ENCODE peak calls at places on chromosomes 1 and 21, in eight cellular contexts. A, L, G, X, B, R, F and I are unnamed samples.

GRCh38 chr1:23555949-23556640 is 3.2 kb downstream of the ID3 start:
- DNase-seq in R (peak), G (peak), F (no peak), B (peak), X (no peak), L (no peak), A (no peak), I (no peak)

GRCh38 chr21:37405629-37406028 is 39.1 kb downstream of the DYRK1A start:
- DNase-seq in A (no peak), F (no peak), L (no peak), B (no peak), G (no peak), R (no peak), X (no peak), I (no peak)

GRCh38 chr1:114707604-114708003 is 9.0 kb downstream of the NRAS start:
- DNase-seq in X (no peak), F (no peak), R (no peak), G (no peak), A (no peak), L (no peak), B (no peak), I (no peak)

GRCh38 chr1:202639500-202639899 is 70.8 kb downstream of the SYT2 start:
- DNase-seq in G (peak), R (no peak), A (no peak), X (no peak), L (no peak), B (no peak), F (no peak), I (no peak)

GRCh38 chr1:31796707-31797106 is 19.1 kb downstream of the SPOCD1 start:
- DNase-seq in X (no peak), R (no peak), A (no peak), F (no peak), G (no peak), B (no peak), L (no peak), I (no peak)

GRCh38 chr1:90721210-90722194 is 4.4 kb upstream of the BARHL2 start:
- DNase-seq in X (no peak), A (no peak), L (peak), R (peak), F (no peak), G (peak), B (peak), I (no peak)

GRCh38 chr1:220448217-220448616 is 79.7 kb upstream of the MARK1 start:
- DNase-seq in G (no peak), L (no peak), R (no peak), A (no peak), B (no peak), F (no peak), X (no peak), I (no peak)

GRCh38 chr21:34626131-34626530 is 11.2 kb upstream of the RCAN1 start:
- DNase-seq in R (no peak), F (no peak), B (no peak), A (no peak), X (no peak), G (no peak), L (no peak), I (no peak)

GRCh38 chr1:100036718-100037664 is 67.2 kb downstream of the SLC35A3 start:
- DNase-seq in G (peak), X (no peak), R (peak), B (no peak), L (peak), F (no peak), A (no peak), I (no peak)

GRCh38 chr1:235448616-235449015 is 55.6 kb downstream of the B3GALNT2 start:
- DNase-seq in R (no peak), A (no peak), X (no peak), B (no peak), L (no peak), G (no peak), F (no peak), I (no peak)

GRCh38 chr1:153773004-153773921 is 1.9 kb upstream of the SLC27A3 start:
- DNase-seq in B (no peak), F (no peak), R (no peak), A (no peak), X (no peak), G (no peak), L (peak), I (peak)

GRCh38 chr1:93584238-93585003 is 97.2 kb downstream of the BCAR3 start:
- DNase-seq in X (no peak), F (no peak), R (no peak), G (no peak), L (no peak), B (no peak), A (no peak), I (no peak)

GRCh38 chr1:92754000-92754787 is 30.7 kb downstream of the EVI5 start:
- DNase-seq in L (no peak), B (no peak), G (peak), X (no peak), R (no peak), F (no peak), A (no peak), I (no peak)

GRCh38 chr1:2582401-2582800 is 4.2 kb upstream of the PRXL2B start:
- DNase-seq in L (no peak), B (peak), F (no peak), G (no peak), A (peak), X (no peak), R (no peak), I (no peak)

GRCh38 chr1:2840036-2840809 is 38.7 kb upstream of the TTC34 start:
- DNase-seq in G (no peak), R (peak), B (no peak), A (peak), L (no peak), X (peak), F (no peak), I (peak)

GRCh38 chr1:44817307-44817706 is 9.0 kb downstream of the BTBD19 start:
- DNase-seq in B (no peak), L (no peak), A (no peak), F (no peak), X (no peak), R (no peak), G (no peak), I (no peak)

GRCh38 chr1:92709738-92710137 is 75.2 kb downstream of the EVI5 start:
- DNase-seq in X (no peak), G (peak), R (peak), A (no peak), B (peak), F (no peak), L (no peak), I (no peak)

GRCh38 chr1:211901945-211902344 is 71.4 kb upstream of the LPGAT1 start:
- DNase-seq in L (no peak), R (no peak), F (no peak), G (no peak), B (no peak), X (no peak), A (no peak), I (no peak)

GRCh38 chr1:118223426-118223825 is 38.4 kb upstream of the SPAG17 start:
- DNase-seq in R (peak), X (no peak), L (no peak), B (no peak), F (no peak), G (peak), A (no peak), I (no peak)

GRCh38 chr1:68703921-68704354 is 207.1 kb upstream of the DEPDC1 start:
- DNase-seq in G (no peak), B (no peak), F (no peak), X (no peak), L (no peak), R (no peak), A (no peak), I (no peak)

GRCh38 chr1:22845536-22845935 is 127.1 kb downstream of the LACTBL1 start:
- DNase-seq in L (no peak), G (no peak), B (no peak), R (no peak), X (no peak), F (no peak), A (no peak), I (no peak)

GRCh38 chr1:50703240-50703639 is 256.8 kb downstream of the FAF1 start:
- DNase-seq in X (no peak), A (no peak), F (no peak), R (peak), L (no peak), G (no peak), B (no peak), I (no peak)

GRCh38 chr1:167881069-167881468 is 32.9 kb downstream of the ADCY10 start:
- DNase-seq in X (no peak), F (no peak), R (no peak), L (no peak), A (no peak), B (peak), G (peak), I (no peak)

GRCh38 chr1:17281775-17282181 is 26.2 kb upstream of the PADI4 start:
- DNase-seq in F (no peak), L (peak), B (no peak), R (no peak), A (no peak), X (no peak), G (no peak), I (no peak)

GRCh38 chr1:93567255-93567918 is 114.2 kb downstream of the BCAR3 start:
- DNase-seq in B (peak), X (no peak), A (no peak), R (no peak), L (no peak), G (peak), F (no peak), I (no peak)

GRCh38 chr1:151416231-151416630 is 16.9 kb downstream of the PSMB4 start:
- DNase-seq in G (peak), F (no peak), R (no peak), L (no peak), B (no peak), X (no peak), A (no peak), I (no peak)

GRCh38 chr1:203402609-203403337 is 51.9 kb upstream of the FMOD start:
- DNase-seq in F (no peak), G (peak), B (peak), L (peak), R (no peak), X (no peak), A (no peak), I (no peak)

GRCh38 chr1:32939655-32940371 is 24.8 kb downstream of the RNF19B start:
- DNase-seq in F (no peak), L (peak), X (no peak), A (peak), B (peak), R (no peak), G (peak), I (no peak)

GRCh38 chr1:75129660-75130311 is 4.4 kb upstream of the LHX8 start:
- DNase-seq in F (no peak), X (no peak), L (no peak), A (no peak), G (no peak), R (peak), B (no peak), I (no peak)

GRCh38 chr1:160638926-160639325 is 7.9 kb downstream of the SLAMF1 start:
- DNase-seq in R (no peak), A (no peak), G (no peak), B (no peak), F (no peak), X (no peak), L (no peak), I (no peak)